ENCODE peak calls at places on chromosomes 12 and 14, in seven cellular contexts. Z, Y, Q, S, I, X and F are unnamed samples.

GRCh38 chr14:103207038-103207403 is 83.8 kb downstream of the TNFAIP2 start:
- DNase-seq in Z (peak; percentile 94), Y (no peak), Q (peak; percentile 37), S (peak; percentile 82), I (peak; percentile 54), X (peak; percentile 62), F (peak; percentile 95)

GRCh38 chr14:102510616-102511520 is 1.3 kb upstream of the ANKRD9 start:
- DNase-seq in Z (peak; percentile 86), Y (no peak), Q (no peak), S (peak; percentile 74), I (peak; percentile 84), X (peak; percentile 24), F (no peak)

GRCh38 chr12:7242176-7243101 is 53.0 kb downstream of the PEX5 start:
- DNase-seq in Z (no peak), Y (no peak), Q (no peak), S (no peak), I (no peak), X (no peak), F (no peak)

GRCh38 chr12:97637770-97638169 is 175.2 kb downstream of the RMST start:
- DNase-seq in Z (no peak), Y (no peak), Q (no peak), S (no peak), I (peak; percentile 9), X (no peak), F (no peak)

GRCh38 chr12:109255377-109255776 is 53.7 kb downstream of the FOXN4 start:
- DNase-seq in Z (no peak), Y (no peak), Q (peak; percentile 8), S (no peak), I (no peak), X (no peak), F (no peak)

GRCh38 chr12:89663577-89664357 is 44.9 kb downstream of the ATP2B1 start:
- DNase-seq in Z (no peak), Y (peak; percentile 29), Q (peak; percentile 39), S (no peak), I (no peak), X (no peak), F (no peak)

GRCh38 chr14:100862277-100862676 is 36.4 kb downstream of the MEG3 start:
- DNase-seq in Z (no peak), Y (no peak), Q (peak; percentile 51), S (peak; percentile 40), I (no peak), X (no peak), F (no peak)

GRCh38 chr12:11681211-11681610 is 31.7 kb downstream of the ETV6 start:
- DNase-seq in Z (no peak), Y (no peak), Q (peak; percentile 51), S (no peak), I (no peak), X (no peak), F (no peak)

GRCh38 chr12:6951551-6952120 is 480 bp downstream of the PTPN6 start:
- DNase-seq in Z (no peak), Y (no peak), Q (no peak), S (no peak), I (no peak), X (no peak), F (no peak)

GRCh38 chr12:15977999-15978398 is 66.9 kb downstream of the DERA start:
- DNase-seq in Z (no peak), Y (no peak), Q (no peak), S (no peak), I (no peak), X (no peak), F (no peak)

GRCh38 chr12:117361905-117362304 is 479 bp upstream of the NOS1 start:
- DNase-seq in Z (no peak), Y (no peak), Q (no peak), S (no peak), I (no peak), X (no peak), F (no peak)

GRCh38 chr14:63186453-63186852 is 17.8 kb upstream of the RHOJ start:
- DNase-seq in Z (no peak), Y (no peak), Q (peak; percentile 73), S (no peak), I (no peak), X (no peak), F (no peak)

GRCh38 chr12:121770802-121771625 is 22.5 kb downstream of the RHOF start:
- DNase-seq in Z (no peak), Y (no peak), Q (no peak), S (no peak), I (no peak), X (no peak), F (no peak)

GRCh38 chr12:124923906-124924734 is 9.7 kb upstream of the UBC start:
- DNase-seq in Z (no peak), Y (no peak), Q (peak; percentile 77), S (no peak), I (no peak), X (no peak), F (no peak)

GRCh38 chr14:21405097-21405496 is 21.3 kb upstream of the SUPT16H start:
- DNase-seq in Z (no peak), Y (no peak), Q (no peak), S (no peak), I (no peak), X (no peak), F (no peak)

GRCh38 chr12:1273051-1273450 is 282.0 kb downstream of the ERC1 start:
- DNase-seq in Z (no peak), Y (no peak), Q (no peak), S (no peak), I (no peak), X (no peak), F (no peak)

DNA sequence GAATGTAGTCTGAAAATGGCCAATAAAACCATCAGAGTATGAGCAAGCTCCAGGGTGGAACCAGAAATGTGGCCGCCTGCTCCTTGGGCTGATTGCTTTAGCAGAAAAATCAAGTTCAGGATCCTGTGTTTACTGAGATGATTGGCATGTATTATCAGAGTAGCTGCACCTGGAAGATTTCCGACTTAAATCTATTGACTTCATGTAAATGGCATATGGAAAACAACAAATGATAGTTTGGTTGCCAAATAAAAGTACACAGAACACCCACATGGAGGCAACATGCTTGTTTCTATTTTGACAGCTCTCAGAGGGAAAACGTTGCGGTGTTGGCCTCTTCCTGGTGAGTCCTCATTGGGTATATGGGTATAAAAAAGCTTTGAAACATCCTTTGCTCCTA is 31.3 kb downstream of the SOCS2 start:
- DNase-seq in Z (no peak), Y (no peak), Q (no peak), S (no peak), I (no peak), X (no peak), F (no peak)
- TF ChIP-seq CTCF in Z (no peak), Y (no peak), Q (no peak), S (no peak), I (no peak), X (no peak), F (no peak)

GRCh38 chr14:36258241-36258640 is 62.2 kb downstream of the MBIP start:
- DNase-seq in Z (no peak), Y (no peak), Q (no peak), S (no peak), I (no peak), X (no peak), F (no peak)

GRCh38 chr14:36256131-36256801 is 64.2 kb downstream of the MBIP start:
- DNase-seq in Z (peak; percentile 24), Y (no peak), Q (no peak), S (no peak), I (no peak), X (peak; percentile 40), F (no peak)

DNA sequence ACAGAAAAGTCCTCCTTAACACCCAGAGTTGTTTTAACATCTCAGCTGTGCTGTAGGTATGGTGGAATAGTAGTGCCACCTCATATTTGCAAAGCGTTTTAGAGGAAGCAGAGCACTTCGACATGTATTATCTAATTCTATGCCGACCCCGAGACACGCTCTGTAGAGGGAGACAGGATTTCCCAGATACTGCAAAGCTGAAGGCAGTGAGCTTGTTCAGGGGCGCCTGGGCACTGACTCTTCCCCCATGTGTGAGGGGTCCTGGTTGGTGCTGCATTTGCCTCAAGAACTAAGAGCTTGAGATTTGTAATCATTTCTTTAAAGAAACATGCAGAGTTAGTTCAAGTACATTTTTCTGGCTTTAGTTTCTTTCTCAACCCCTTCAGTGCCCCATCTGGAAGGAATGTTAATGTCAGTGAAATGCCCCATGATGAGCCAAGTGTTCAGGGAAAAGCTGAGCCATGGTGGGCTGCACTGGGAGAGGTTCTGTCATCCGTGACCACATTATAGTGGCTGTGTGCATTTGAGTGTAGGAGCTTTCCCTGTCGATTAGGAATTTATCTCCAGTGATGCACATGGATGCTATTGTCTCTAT is 66.3 kb downstream of the MBIP start:
- DNase-seq in Z (peak; percentile 30), Y (no peak), Q (peak; percentile 12), S (no peak), I (peak; percentile 30), X (no peak), F (no peak)
- TF ChIP-seq CTCF in Z (peak; percentile 37), Y (no peak), Q (peak; percentile 30), S (peak; percentile 27), I (peak; percentile 11), X (no peak), F (no peak)

DNA sequence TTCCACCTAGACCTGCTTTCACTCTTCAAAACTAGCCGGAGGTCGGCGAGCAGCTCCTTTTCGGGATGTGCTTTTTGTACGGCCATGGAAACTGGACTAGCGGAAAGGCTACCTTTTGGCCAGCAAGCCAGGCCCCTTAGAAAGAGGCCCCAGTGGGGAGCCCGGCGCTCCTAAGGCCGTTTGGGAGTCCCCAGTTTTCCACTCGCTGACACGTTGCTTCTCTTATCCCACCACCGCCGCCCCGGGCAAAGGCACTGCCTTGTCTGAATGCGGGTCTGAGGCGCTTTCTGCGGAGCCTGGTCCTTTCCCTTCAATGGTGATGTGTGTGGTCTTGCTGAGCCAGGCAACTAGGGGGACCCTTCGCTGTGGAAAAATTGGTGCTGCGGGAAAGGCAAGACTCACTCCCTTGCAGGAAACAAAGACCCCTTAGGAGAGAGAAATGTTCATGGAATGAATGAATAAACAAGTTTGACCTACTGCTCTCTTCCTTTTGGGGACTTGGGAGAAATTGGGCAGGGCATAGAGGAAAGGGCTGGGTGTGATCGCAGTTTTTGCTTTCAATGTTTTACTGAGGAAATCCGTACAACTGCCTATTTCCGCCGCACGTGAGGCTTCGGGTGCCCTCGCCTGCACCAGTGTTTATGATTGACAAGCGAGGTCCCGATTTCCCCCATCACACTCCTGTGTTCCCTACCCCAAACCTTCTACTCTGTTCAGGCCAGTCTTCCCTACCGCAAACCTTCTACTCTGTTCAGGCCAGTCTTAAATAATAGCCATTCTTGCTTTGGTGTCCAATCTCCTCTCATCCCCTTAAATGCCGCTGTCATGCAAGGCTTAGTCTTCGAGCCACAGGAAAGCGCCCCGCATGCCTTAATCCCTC is 970 bp upstream of the SLC38A2 start:
- DNase-seq in Z (peak; percentile 72), Y (peak; percentile 38), Q (peak; percentile 62), S (peak; percentile 75), I (peak; percentile 69), X (peak; percentile 42), F (peak; percentile 72)
- TF ChIP-seq CTCF in Z (peak; percentile 25), Y (no peak), Q (no peak), S (no peak), I (no peak), X (no peak), F (peak; percentile 21)

DNA sequence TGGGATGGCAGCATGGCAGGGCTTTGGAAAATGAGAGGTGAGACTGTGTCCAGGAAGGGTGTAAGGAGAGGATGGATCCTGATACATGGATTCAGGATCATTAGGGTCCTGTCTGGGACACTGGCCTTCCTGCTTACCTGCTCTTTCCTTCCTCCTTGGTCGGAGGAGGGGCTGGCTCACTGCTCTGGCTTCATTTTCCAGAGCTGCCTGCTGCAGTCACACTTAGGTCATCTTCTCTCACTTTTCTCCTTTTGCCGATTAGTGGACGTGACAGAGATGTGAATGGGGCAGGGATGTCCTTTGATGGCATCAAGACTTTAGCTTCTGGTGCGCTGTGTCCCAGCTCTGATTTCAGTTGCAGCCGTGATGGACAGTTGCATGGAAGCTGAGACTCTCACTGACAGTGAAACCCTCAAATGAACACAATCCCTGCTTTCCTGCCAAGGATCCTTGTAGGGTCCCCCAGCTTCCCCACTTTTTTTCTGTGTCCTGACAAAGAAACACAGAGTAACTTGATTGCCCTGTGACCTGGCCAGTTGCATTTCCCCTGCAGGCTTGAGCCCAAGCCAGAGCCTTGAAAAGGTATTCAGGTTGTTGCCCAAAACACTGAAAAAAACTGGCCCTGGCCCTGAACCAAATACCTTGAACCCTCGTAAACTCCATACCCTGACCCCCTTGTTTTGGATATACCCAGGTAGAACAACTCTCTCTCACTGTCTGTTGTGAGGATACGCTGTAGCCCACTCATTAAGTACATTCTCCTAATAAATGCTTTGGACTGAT is 756 bp upstream of the CIDEB start:
- DNase-seq in Z (no peak), Y (no peak), Q (no peak), S (no peak), I (no peak), X (no peak), F (no peak)
- TF ChIP-seq CTCF in Z (no peak), Y (no peak), Q (no peak), S (peak; percentile 13), I (no peak), X (no peak), F (no peak)